ENCODE peak calls at places on chromosome 21, in eight cellular contexts. W is GM03348, Z is SW 1271, O is amygdala, E is Daoy, R is Caco-2, A is epithelial cell of esophagus, S is activated T-helper 1 cell treated with Interleukin-2 at 50 U/mL for 16 hours. V is an unnamed sample.
A peak's percentile ranks its signal among the peaks of the same experiment; 100 is the strongest.

GRCh38 chr21:45299026-45299863 is 11.6 kb upstream of the POFUT2 start:
- DNase-seq in W (no peak), Z (no peak), O (no peak), E (peak; percentile 2), R (no peak), A (peak; percentile 55), S (no peak), V (no peak)

GRCh38 chr21:15098908-15099307 is 34.1 kb upstream of the NRIP1 start:
- DNase-seq in W (no peak), Z (no peak), O (no peak), E (no peak), R (no peak), A (no peak), S (no peak), V (no peak)

GRCh38 chr21:41751621-41752020 is 15.2 kb downstream of the RIPK4 start:
- DNase-seq in W (no peak), Z (no peak), O (no peak), E (no peak), R (peak; percentile 50), A (peak; percentile 95), S (no peak), V (no peak)

GRCh38 chr21:38712076-38712475 is 93.7 kb upstream of the ETS2 start:
- DNase-seq in W (peak; percentile 66), Z (no peak), O (no peak), E (peak; percentile 54), R (peak; percentile 67), A (peak; percentile 72), S (no peak), V (peak; percentile 37)

GRCh38 chr21:35571910-35572309 is 488.4 kb downstream of the SETD4 start:
- DNase-seq in W (no peak), Z (no peak), O (no peak), E (no peak), R (no peak), A (peak; percentile 17), S (no peak), V (no peak)

GRCh38 chr21:21383126-21383525 is 384.9 kb downstream of the NCAM2 start:
- DNase-seq in W (no peak), Z (no peak), O (no peak), E (no peak), R (no peak), A (no peak), S (no peak), V (no peak)

GRCh38 chr21:40227111-40227510 is 359.9 kb downstream of the PCP4 start:
- DNase-seq in W (no peak), Z (no peak), O (no peak), E (no peak), R (no peak), A (no peak), S (no peak), V (no peak)

GRCh38 chr21:41186763-41187536 is 19.0 kb downstream of the BACE2 start:
- DNase-seq in W (no peak), Z (no peak), O (no peak), E (peak; percentile 21), R (no peak), A (peak; percentile 42), S (no peak), V (no peak)

GRCh38 chr21:42769183-42769819 is 110.0 kb downstream of the WDR4 start:
- DNase-seq in W (no peak), Z (no peak), O (no peak), E (no peak), R (no peak), A (no peak), S (no peak), V (no peak)

V was measured in iPS DF 6.9.